ENCODE peak calls at places on chromosomes 12 and 14, in six cellular contexts. J is right lobe of liver, C is keratinocyte, N is IMR-90, K is colonic mucosa, X is brain microvascular endothelial cell. V is an unnamed sample.

GRCh38 chr14:71591929-71592328 is 340.3 kb upstream of the RGS6 start:
- DNase-seq in J (no peak), C (peak; percentile 23), N (peak; percentile 64), K (no peak), X (peak; percentile 53), V (no peak)

GRCh38 chr12:127600211-127600610 is 666.8 kb upstream of the TMEM132C start:
- DNase-seq in J (no peak), C (no peak), N (no peak), K (no peak), X (no peak), V (no peak)

GRCh38 chr14:75981426-75981825 is 369 bp downstream of the TGFB3 start:
- DNase-seq in J (no peak), C (no peak), N (no peak), K (no peak), X (no peak), V (peak; percentile 28)

GRCh38 chr14:69081271-69081670 is 71.6 kb downstream of the DCAF5 start:
- DNase-seq in J (no peak), C (no peak), N (no peak), K (no peak), X (no peak), V (no peak)

GRCh38 chr14:66507181-66507721 is 696 bp upstream of the GPHN start:
- DNase-seq in J (no peak), C (no peak), N (no peak), K (no peak), X (peak; percentile 0), V (no peak)

GRCh38 chr14:64725879-64726584 is 21.8 kb downstream of the PLEKHG3 start:
- DNase-seq in J (no peak), C (no peak), N (no peak), K (no peak), X (no peak), V (no peak)

GRCh38 chr12:105013892-105014291 is 27.8 kb downstream of the NOPCHAP1 start:
- DNase-seq in J (no peak), C (no peak), N (peak; percentile 38), K (no peak), X (peak; percentile 18), V (no peak)

GRCh38 chr14:61381589-61381988 is 60.2 kb downstream of the PRKCH start:
- DNase-seq in J (no peak), C (peak; percentile 58), N (no peak), K (no peak), X (no peak), V (no peak)

GRCh38 chr14:24861083-24861630 is 188.8 kb downstream of the STXBP6 start:
- DNase-seq in J (no peak), C (peak; percentile 4), N (peak; percentile 68), K (no peak), X (peak; percentile 27), V (no peak)

GRCh38 chr14:77848031-77848430 is 48.1 kb downstream of the ADCK1 start:
- DNase-seq in J (no peak), C (no peak), N (peak; percentile 8), K (no peak), X (no peak), V (no peak)

GRCh38 chr14:38210587-38211257 is 3.0 kb downstream of the SSTR1 start:
- DNase-seq in J (peak; percentile 71), C (no peak), N (peak; percentile 70), K (no peak), X (no peak), V (peak; percentile 29)

GRCh38 chr12:109921982-109922381 is 21.9 kb downstream of the TCHP start:
- DNase-seq in J (no peak), C (no peak), N (no peak), K (no peak), X (no peak), V (no peak)

GRCh38 chr12:101713059-101713682 is 15.7 kb downstream of the CHPT1 start:
- DNase-seq in J (peak; percentile 83), C (no peak), N (no peak), K (peak; percentile 77), X (no peak), V (peak; percentile 85)

GRCh38 chr12:48690990-48691389 is 9.0 kb upstream of the KANSL2 start:
- DNase-seq in J (no peak), C (no peak), N (no peak), K (no peak), X (no peak), V (no peak)

GRCh38 chr14:86430807-86431206 is 900.9 kb downstream of the FLRT2 start:
- DNase-seq in J (no peak), C (no peak), N (peak; percentile 44), K (no peak), X (no peak), V (no peak)

GRCh38 chr14:94181835-94182234 is 7.7 kb downstream of the PPP4R4 start:
- DNase-seq in J (no peak), C (no peak), N (no peak), K (no peak), X (no peak), V (no peak)

GRCh38 chr12:24979971-24980730 is 31.2 kb upstream of the BCAT1 start:
- DNase-seq in J (no peak), C (no peak), N (no peak), K (no peak), X (peak; percentile 56), V (no peak)

GRCh38 chr14:69637503-69638030 is 26.2 kb downstream of the SUSD6 start:
- DNase-seq in J (peak; percentile 97), C (no peak), N (no peak), K (peak; percentile 66), X (no peak), V (no peak)

GRCh38 chr12:103423061-103423473 is 72.7 kb downstream of the C12orf42 start:
- DNase-seq in J (no peak), C (no peak), N (no peak), K (no peak), X (no peak), V (no peak)

GRCh38 chr12:94753071-94753779 is 102.9 kb upstream of the TMCC3 start:
- DNase-seq in J (no peak), C (no peak), N (no peak), K (no peak), X (no peak), V (no peak)

GRCh38 chr12:10151621-10152020 is 20.3 kb downstream of the OLR1 start:
- DNase-seq in J (no peak), C (no peak), N (no peak), K (no peak), X (no peak), V (no peak)

GRCh38 chr14:44979273-44979672 is 17.3 kb downstream of the TOGARAM1 start:
- DNase-seq in J (no peak), C (no peak), N (no peak), K (no peak), X (no peak), V (no peak)

GRCh38 chr12:132315951-132316350 is 13.4 kb downstream of the GALNT9 start:
- DNase-seq in J (peak; percentile 37), C (no peak), N (no peak), K (no peak), X (no peak), V (no peak)

GRCh38 chr12:65464930-65465329 is 186.4 kb downstream of the MSRB3 start:
- DNase-seq in J (no peak), C (no peak), N (peak; percentile 96), K (no peak), X (peak; percentile 84), V (no peak)
- H3K27ac ChIP-seq in J (no peak overlapping the region), C (no peak overlapping the region), N (peak overlapping the region; percentile 73), K (no peak overlapping the region), X (no peak overlapping the region), V (no peak overlapping the region)

GRCh38 chr12:14605401-14605989 is 37.8 kb upstream of the PLBD1 start:
- DNase-seq in J (no peak), C (no peak), N (no peak), K (no peak), X (no peak), V (no peak)

GRCh38 chr12:14612895-14613294 is 45.2 kb upstream of the PLBD1 start:
- DNase-seq in J (no peak), C (no peak), N (no peak), K (no peak), X (no peak), V (no peak)

GRCh38 chr12:14611640-14612203 is 44.0 kb upstream of the PLBD1 start:
- DNase-seq in J (no peak), C (no peak), N (no peak), K (no peak), X (no peak), V (no peak)

GRCh38 chr12:14612250-14612649 is 44.6 kb upstream of the PLBD1 start:
- DNase-seq in J (no peak), C (no peak), N (no peak), K (no peak), X (no peak), V (no peak)

GRCh38 chr12:14607561-14607960 is 39.9 kb upstream of the PLBD1 start:
- DNase-seq in J (no peak), C (no peak), N (no peak), K (no peak), X (no peak), V (no peak)
- H3K27ac ChIP-seq in J (no peak overlapping the region), C (no peak overlapping the region), N (no peak overlapping the region), K (no peak overlapping the region), X (no peak overlapping the region), V (no peak overlapping the region)

GRCh38 chr12:118714051-118714460 is 267.3 kb upstream of the SRRM4 start:
- DNase-seq in J (no peak), C (no peak), N (no peak), K (peak; percentile 29), X (no peak), V (peak; percentile 55)
- H3K27ac ChIP-seq in J (no peak overlapping the region), C (no peak overlapping the region), N (no peak overlapping the region), K (no peak overlapping the region), X (no peak overlapping the region), V (no peak overlapping the region)

GRCh38 chr12:121531356-121531750 is 49.5 kb downstream of the KDM2B start:
- DNase-seq in J (no peak), C (no peak), N (no peak), K (no peak), X (no peak), V (no peak)

GRCh38 chr12:121533391-121534090 is 47.3 kb downstream of the KDM2B start:
- DNase-seq in J (no peak), C (no peak), N (no peak), K (no peak), X (no peak), V (peak; percentile 59)

GRCh38 chr12:121530600-121531355 is 50.0 kb downstream of the KDM2B start:
- DNase-seq in J (no peak), C (no peak), N (peak; percentile 88), K (peak; percentile 57), X (peak; percentile 69), V (peak; percentile 65)

GRCh38 chr12:121534495-121535148 is 46.2 kb downstream of the KDM2B start:
- DNase-seq in J (no peak), C (no peak), N (no peak), K (no peak), X (no peak), V (no peak)

DNA sequence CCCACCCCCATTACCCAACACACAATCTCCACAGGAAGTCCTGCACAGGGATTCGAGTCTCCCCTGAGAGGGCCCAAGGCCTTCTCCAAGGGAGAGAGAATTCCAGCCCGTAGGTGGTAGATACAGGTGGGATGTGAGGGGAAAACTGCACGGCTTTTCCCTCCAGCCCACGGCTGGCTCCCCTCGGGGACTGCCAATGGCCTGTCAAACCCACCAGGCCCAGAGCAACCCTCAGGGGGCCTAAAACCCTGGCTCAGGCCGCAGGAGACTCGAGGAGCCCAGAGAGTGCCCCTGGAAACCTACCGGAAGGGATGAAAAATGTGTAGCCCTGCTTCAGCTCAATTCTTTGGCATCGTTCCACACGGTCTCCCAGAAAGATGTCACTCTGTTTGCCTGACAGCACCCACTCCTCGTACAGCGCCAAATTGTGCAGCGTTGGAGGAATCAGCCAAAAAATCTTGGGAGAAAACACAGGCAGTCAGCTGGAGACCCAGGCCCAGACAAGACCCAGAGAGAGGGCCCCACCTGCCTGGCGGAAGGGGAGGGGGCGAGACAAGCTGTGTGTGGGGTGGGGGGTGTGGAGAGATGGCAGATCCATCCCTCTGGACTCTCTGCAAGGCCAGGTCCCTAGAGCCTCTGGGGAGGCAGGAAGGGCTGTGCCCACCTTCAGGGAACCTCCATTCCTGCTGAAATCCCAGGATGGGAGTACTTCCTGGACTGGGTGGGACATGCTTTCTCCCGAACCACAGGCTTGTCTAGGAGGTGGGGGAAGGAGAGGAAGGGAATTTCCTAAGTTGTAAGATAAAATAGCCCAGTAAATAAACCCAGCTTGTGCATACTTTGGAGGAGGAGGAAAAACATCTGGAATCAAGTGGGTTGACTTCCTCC is 48.1 kb downstream of the KDM2B start:
- DNase-seq in J (no peak), C (no peak), N (peak; percentile 84), K (no peak), X (no peak), V (no peak)
- H3K27ac ChIP-seq in J (peak overlapping the region; percentile 5), C (no peak overlapping the region), N (peak overlapping the region; percentile 82), K (no peak overlapping the region), X (no peak overlapping the region), V (peak overlapping the region; percentile 64)

V was measured in testis.